ENCODE peak calls at places on chromosomes 1 and 21, in six cellular contexts. J is mammary epithelial cell, R is tibial nerve, G is small intestine, V is heart left ventricle, X is lower lobe of right lung. D is an unnamed sample.

GRCh38 chr1:244583358-244583757 is 69.6 kb upstream of the DESI2 start:
- DNase-seq in G (no peak), V (no peak), J (no peak), X (no peak), R (no peak), D (no peak)

GRCh38 chr1:4830756-4831155 is 176.3 kb downstream of the AJAP1 start:
- DNase-seq in X (no peak), J (no peak), V (no peak), R (no peak), G (no peak), D (no peak)

GRCh38 chr1:79667848-79668696 is 661.5 kb upstream of the ADGRL4 start:
- DNase-seq in X (no peak), V (no peak), R (no peak), G (no peak), J (no peak), D (no peak)

GRCh38 chr1:87757700-87758099 is 429.0 kb downstream of the LMO4 start:
- DNase-seq in R (no peak), G (no peak), J (no peak), X (peak; percentile 45), V (no peak), D (no peak)

GRCh38 chr1:53046930-53047329 is 15.1 kb upstream of the PODN start:
- DNase-seq in X (no peak), R (no peak), V (peak; percentile 54), G (peak; percentile 15), J (no peak), D (no peak)

GRCh38 chr1:244104309-244105060 is 53.4 kb downstream of the ZBTB18 start:
- DNase-seq in G (peak; percentile 55), J (peak; percentile 37), X (no peak), V (no peak), R (no peak), D (no peak)

GRCh38 chr1:173187838-173188237 is 19.3 kb downstream of the TNFSF4 start:
- DNase-seq in V (no peak), X (no peak), R (no peak), J (no peak), G (no peak), D (no peak)

GRCh38 chr1:7538033-7538432 is 233.1 kb upstream of the VAMP3 start:
- DNase-seq in J (no peak), G (no peak), X (no peak), R (no peak), V (peak; percentile 8), D (no peak)

GRCh38 chr1:202305168-202305567 is 36.6 kb downstream of the UBE2T start:
- DNase-seq in V (no peak), G (no peak), X (no peak), R (no peak), J (no peak), D (no peak)

GRCh38 chr21:31780944-31781343 is 49.0 kb upstream of the SCAF4 start:
- DNase-seq in J (peak; percentile 49), R (no peak), G (no peak), X (no peak), V (no peak), D (peak; percentile 54)

GRCh38 chr1:59146651-59147358 is 150.1 kb upstream of the FGGY start:
- DNase-seq in G (peak; percentile 26), J (peak; percentile 34), R (peak; percentile 36), X (peak; percentile 54), V (peak; percentile 72), D (no peak)

GRCh38 chr1:98704474-98704873 is 43.0 kb downstream of the SNX7 start:
- DNase-seq in V (no peak), J (no peak), X (no peak), R (no peak), G (no peak), D (no peak)

GRCh38 chr1:61051455-61052392 is 30.6 kb upstream of the NFIA start:
- DNase-seq in R (peak; percentile 22), J (no peak), G (no peak), V (peak; percentile 43), X (no peak), D (no peak)

GRCh38 chr1:183310753-183311465 is 107.3 kb downstream of the NMNAT2 start:
- DNase-seq in V (no peak), X (no peak), G (no peak), J (peak; percentile 45), R (no peak), D (no peak)

GRCh38 chr1:118204106-118204505 is 19.1 kb upstream of the SPAG17 start:
- DNase-seq in G (no peak), R (no peak), V (no peak), J (peak; percentile 33), X (no peak), D (no peak)

GRCh38 chr1:243940451-243940850 is 90.4 kb upstream of the AKT3 start:
- DNase-seq in G (no peak), J (no peak), V (no peak), R (no peak), X (no peak), D (no peak)

GRCh38 chr1:244381887-244382565 is 69.7 kb downstream of the ADSS2 start:
- DNase-seq in R (no peak), X (no peak), G (no peak), J (no peak), V (no peak), D (no peak)

GRCh38 chr1:202568466-202569196 is 141.6 kb downstream of the SYT2 start:
- DNase-seq in J (no peak), R (no peak), X (no peak), V (no peak), G (no peak), D (no peak)

GRCh38 chr1:35675773-35676172 is 34.4 kb upstream of the PSMB2 start:
- DNase-seq in J (no peak), G (no peak), R (no peak), X (no peak), V (no peak), D (no peak)

GRCh38 chr1:221961532-221962292 is 219.8 kb upstream of the DUSP10 start:
- DNase-seq in J (peak; percentile 86), V (no peak), X (peak; percentile 46), G (peak; percentile 24), R (no peak), D (no peak)

GRCh38 chr1:7382971-7383370 is 388.1 kb upstream of the VAMP3 start:
- DNase-seq in R (no peak), V (no peak), J (no peak), X (no peak), G (no peak), D (no peak)

GRCh38 chr1:12433323-12434053 is 184.5 kb downstream of the DHRS3 start:
- DNase-seq in G (peak; percentile 82), J (no peak), X (no peak), V (peak; percentile 80), R (peak; percentile 44), D (no peak)

GRCh38 chr1:172089768-172090510 is 248.6 kb downstream of the DNM3 start:
- DNase-seq in R (peak; percentile 23), J (peak; percentile 53), V (peak; percentile 43), X (peak; percentile 76), G (peak; percentile 82), D (no peak)

GRCh38 chr1:226220473-226221189 is 2.8 kb upstream of the MIXL1 start:
- DNase-seq in X (no peak), V (no peak), R (no peak), G (no peak), J (no peak), D (no peak)

DNA sequence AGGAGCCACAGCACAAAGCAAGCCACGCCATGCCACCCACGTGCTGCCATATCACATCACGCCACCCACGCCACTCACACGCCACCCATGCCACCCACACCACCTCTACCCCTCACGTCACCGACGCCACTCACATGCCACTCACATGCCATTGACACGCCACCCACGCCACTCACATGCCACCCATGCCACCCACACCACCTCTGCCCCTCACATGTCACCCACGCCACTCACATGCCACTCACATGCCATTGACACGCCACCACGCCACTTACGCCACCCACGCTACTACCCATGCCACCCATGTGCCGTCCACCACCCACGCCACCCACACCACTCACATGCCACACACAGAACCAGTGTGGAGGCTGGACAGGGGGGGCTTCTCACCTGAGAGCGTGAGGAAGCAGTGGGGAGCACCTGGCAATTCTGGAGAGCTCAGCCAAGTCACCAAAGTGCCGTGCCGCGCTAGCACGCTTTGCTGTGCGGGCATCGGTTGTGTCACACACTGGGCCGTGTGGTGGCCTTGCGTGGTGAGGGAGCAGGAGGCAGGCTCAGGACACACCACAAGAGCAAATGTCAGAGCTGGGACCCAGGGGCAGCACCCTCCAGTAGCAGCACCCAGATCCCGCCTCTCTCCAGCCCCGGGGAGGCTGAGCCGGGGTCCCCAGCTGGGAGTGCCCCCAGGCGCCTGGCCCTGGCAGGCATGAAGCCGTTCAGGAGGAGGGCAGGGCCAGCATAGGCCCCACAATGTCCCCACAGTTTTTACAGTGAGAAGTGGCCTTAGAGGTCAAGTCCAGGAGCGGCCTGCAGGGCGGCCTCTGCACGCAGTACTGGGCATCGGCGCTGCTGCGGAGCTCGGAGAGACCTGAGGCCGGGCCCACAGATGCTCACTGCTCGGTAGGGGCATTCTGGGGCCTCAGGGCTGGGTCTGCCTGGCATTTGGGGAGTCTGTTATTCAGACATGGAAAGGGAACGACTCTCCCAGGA is 70.0 kb downstream of the AGPAT3 start:
- DNase-seq in V (no peak), J (no peak), X (no peak), G (no peak), R (no peak), D (no peak)
- H3K27ac ChIP-seq in V (no peak overlapping the region), J (no peak overlapping the region), X (peak overlapping the region; percentile 21), G (no peak overlapping the region), R (peak overlapping the region; percentile 64), D (no peak overlapping the region)

GRCh38 chr1:201266774-201267173 is 16.5 kb upstream of the PKP1 start:
- DNase-seq in J (peak; percentile 96), R (no peak), V (no peak), G (peak; percentile 49), X (no peak), D (peak; percentile 95)
- H3K27ac ChIP-seq in J (peak overlapping the region; percentile 94), R (no peak overlapping the region), V (no peak overlapping the region), G (no peak overlapping the region), X (no peak overlapping the region), D (peak overlapping the region; percentile 99)

GRCh38 chr1:112997781-112998180 is 41.8 kb upstream of the SLC16A1 start:
- DNase-seq in G (no peak), X (no peak), V (no peak), J (no peak), R (no peak), D (no peak)
- H3K27ac ChIP-seq in G (no peak overlapping the region), X (no peak overlapping the region), V (peak overlapping the region; percentile 89), J (no peak overlapping the region), R (no peak overlapping the region), D (no peak overlapping the region)

GRCh38 chr1:112735752-112736151 is 20.6 kb upstream of the PPM1J start:
- DNase-seq in V (no peak), J (peak; percentile 97), G (no peak), X (no peak), R (no peak), D (peak; percentile 79)
- H3K27ac ChIP-seq in V (no peak overlapping the region), J (peak overlapping the region; percentile 74), G (no peak overlapping the region), X (no peak overlapping the region), R (no peak overlapping the region), D (peak overlapping the region; percentile 63)

GRCh38 chr1:156608981-156609380 is 7.7 kb upstream of the GPATCH4 start:
- DNase-seq in R (no peak), X (no peak), G (peak; percentile 58), V (no peak), J (peak; percentile 25), D (no peak)
- H3K27ac ChIP-seq in R (no peak overlapping the region), X (no peak overlapping the region), G (no peak overlapping the region), V (no peak overlapping the region), J (no peak overlapping the region), D (no peak overlapping the region)

D was measured in epithelial cell of prostate.